ENCODE peak calls at places on chromosomes 12 and 14, in seven cellular contexts. One of them, this sample, is unnamed.

GRCh38 chr14:31340297-31341063 is 79.9 kb downstream of the HEATR5A start:
- DNase-seq in cardiac fibroblast: no peak
- DNase-seq in NB4: no peak
- DNase-seq in astrocyte of the spinal cord: no peak
- DNase-seq in lower lobe of right lung: no peak
- DNase-seq in foreskin fibroblast: no peak
- DNase-seq in left ventricle myocardium inferior: no peak
- DNase-seq in this sample: no peak

GRCh38 chr12:120156315-120157259 is 37.9 kb downstream of the GCN1 start:
- DNase-seq in left ventricle myocardium inferior: no peak
- DNase-seq in foreskin fibroblast: no peak
- DNase-seq in lower lobe of right lung: no peak
- DNase-seq in cardiac fibroblast: no peak
- DNase-seq in NB4: no peak
- DNase-seq in astrocyte of the spinal cord: no peak
- DNase-seq in this sample: no peak

GRCh38 chr14:92515510-92516343 is 2.1 kb downstream of the RIN3 start:
- DNase-seq in left ventricle myocardium inferior: no peak
- DNase-seq in NB4: peak
- DNase-seq in astrocyte of the spinal cord: no peak
- DNase-seq in cardiac fibroblast: no peak
- DNase-seq in foreskin fibroblast: no peak
- DNase-seq in lower lobe of right lung: no peak
- DNase-seq in this sample: no peak

GRCh38 chr12:66459944-66460482 is 157.7 kb downstream of the HELB start:
- DNase-seq in left ventricle myocardium inferior: no peak
- DNase-seq in astrocyte of the spinal cord: no peak
- DNase-seq in lower lobe of right lung: no peak
- DNase-seq in NB4: no peak
- DNase-seq in cardiac fibroblast: no peak
- DNase-seq in foreskin fibroblast: no peak
- DNase-seq in this sample: no peak

GRCh38 chr12:65853489-65854157 is 29.3 kb downstream of the HMGA2 start:
- DNase-seq in foreskin fibroblast: peak
- DNase-seq in astrocyte of the spinal cord: peak
- DNase-seq in left ventricle myocardium inferior: no peak
- DNase-seq in cardiac fibroblast: no peak
- DNase-seq in lower lobe of right lung: no peak
- DNase-seq in NB4: no peak
- DNase-seq in this sample: no peak

GRCh38 chr12:69069479-69069878 is 136.5 kb upstream of the CPM start:
- DNase-seq in NB4: no peak
- DNase-seq in astrocyte of the spinal cord: no peak
- DNase-seq in foreskin fibroblast: no peak
- DNase-seq in lower lobe of right lung: no peak
- DNase-seq in cardiac fibroblast: no peak
- DNase-seq in left ventricle myocardium inferior: no peak
- DNase-seq in this sample: no peak

GRCh38 chr14:68862954-68863594 is 70.2 kb upstream of the ZFP36L1 start:
- DNase-seq in NB4: peak
- DNase-seq in astrocyte of the spinal cord: peak
- DNase-seq in left ventricle myocardium inferior: peak
- DNase-seq in lower lobe of right lung: peak
- DNase-seq in cardiac fibroblast: peak
- DNase-seq in foreskin fibroblast: peak
- DNase-seq in this sample: peak

GRCh38 chr14:69637503-69638030 is 26.2 kb downstream of the SUSD6 start:
- DNase-seq in astrocyte of the spinal cord: no peak
- DNase-seq in foreskin fibroblast: no peak
- DNase-seq in cardiac fibroblast: no peak
- DNase-seq in lower lobe of right lung: no peak
- DNase-seq in left ventricle myocardium inferior: peak
- DNase-seq in NB4: no peak
- DNase-seq in this sample: no peak

GRCh38 chr12:68559246-68559645 is 51.5 kb upstream of the RAP1B start:
- DNase-seq in foreskin fibroblast: no peak
- DNase-seq in lower lobe of right lung: no peak
- DNase-seq in NB4: peak
- DNase-seq in cardiac fibroblast: no peak
- DNase-seq in left ventricle myocardium inferior: no peak
- DNase-seq in astrocyte of the spinal cord: no peak
- DNase-seq in this sample: no peak

GRCh38 chr12:77578471-77579262 is 252.0 kb upstream of the NAV3 start:
- DNase-seq in foreskin fibroblast: no peak
- DNase-seq in NB4: no peak
- DNase-seq in astrocyte of the spinal cord: peak
- DNase-seq in left ventricle myocardium inferior: no peak
- DNase-seq in cardiac fibroblast: no peak
- DNase-seq in lower lobe of right lung: no peak
- DNase-seq in this sample: no peak

GRCh38 chr14:55965851-55966250 is 152.4 kb upstream of the PELI2 start:
- DNase-seq in left ventricle myocardium inferior: no peak
- DNase-seq in foreskin fibroblast: no peak
- DNase-seq in cardiac fibroblast: peak
- DNase-seq in lower lobe of right lung: no peak
- DNase-seq in NB4: no peak
- DNase-seq in astrocyte of the spinal cord: no peak
- DNase-seq in this sample: peak

DNA sequence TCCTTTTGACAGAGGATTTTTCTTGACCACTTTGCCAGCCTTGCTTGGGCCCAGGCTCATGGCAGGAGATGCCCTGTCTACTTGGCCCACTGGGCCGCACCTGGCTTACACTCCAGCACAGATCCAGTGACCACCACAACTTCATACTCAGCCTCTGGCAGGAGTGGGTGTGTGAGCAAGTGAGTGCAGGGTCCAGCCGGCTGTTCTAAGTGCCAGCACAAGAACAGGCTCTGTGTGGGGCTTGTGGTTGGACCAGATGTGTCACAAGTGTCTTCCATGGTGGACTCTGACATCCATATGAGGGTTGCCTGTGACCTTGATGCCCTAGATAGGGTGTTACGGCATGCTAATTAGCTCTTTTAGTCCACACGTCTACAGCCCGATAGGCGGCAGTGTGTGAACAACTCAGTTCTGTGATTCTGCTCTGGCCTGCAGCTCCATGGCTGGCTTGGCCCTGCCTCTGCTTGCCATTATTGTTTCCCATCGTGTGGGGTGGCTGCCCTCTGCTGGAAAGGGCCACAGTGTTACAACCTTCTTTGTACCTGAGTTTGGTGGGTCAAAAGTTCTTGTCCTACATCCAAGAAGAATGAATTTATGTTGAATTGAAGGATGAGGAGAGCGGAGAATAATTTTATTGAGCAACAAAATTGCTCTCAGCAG is 1089.1 kb downstream of the SLC6A15 start:
- DNase-seq in astrocyte of the spinal cord: peak
- DNase-seq in cardiac fibroblast: peak
- DNase-seq in lower lobe of right lung: no peak
- DNase-seq in left ventricle myocardium inferior: no peak
- DNase-seq in foreskin fibroblast: no peak
- DNase-seq in NB4: peak
- DNase-seq in this sample: no peak
- TF ChIP-seq CTCF in astrocyte of the spinal cord: peak
- TF ChIP-seq CTCF in cardiac fibroblast: no peak
- TF ChIP-seq CTCF in lower lobe of right lung: peak
- TF ChIP-seq CTCF in left ventricle myocardium inferior: peak
- TF ChIP-seq CTCF in foreskin fibroblast: no peak
- TF ChIP-seq CTCF in NB4: peak
- TF ChIP-seq CTCF in this sample: no peak

GRCh38 chr12:9406564-9407424 is 198.6 kb upstream of the PZP start:
- DNase-seq in cardiac fibroblast: no peak
- DNase-seq in foreskin fibroblast: no peak
- DNase-seq in left ventricle myocardium inferior: no peak
- DNase-seq in lower lobe of right lung: no peak
- DNase-seq in NB4: no peak
- DNase-seq in astrocyte of the spinal cord: no peak
- DNase-seq in this sample: no peak
- H3K4me3 ChIP-seq in cardiac fibroblast: no peak
- H3K4me3 ChIP-seq in foreskin fibroblast: no peak
- H3K4me3 ChIP-seq in left ventricle myocardium inferior: peak
- H3K4me3 ChIP-seq in lower lobe of right lung: peak
- H3K4me3 ChIP-seq in NB4: no peak
- H3K4me3 ChIP-seq in astrocyte of the spinal cord: no peak
- H3K4me3 ChIP-seq in this sample: no peak

DNA sequence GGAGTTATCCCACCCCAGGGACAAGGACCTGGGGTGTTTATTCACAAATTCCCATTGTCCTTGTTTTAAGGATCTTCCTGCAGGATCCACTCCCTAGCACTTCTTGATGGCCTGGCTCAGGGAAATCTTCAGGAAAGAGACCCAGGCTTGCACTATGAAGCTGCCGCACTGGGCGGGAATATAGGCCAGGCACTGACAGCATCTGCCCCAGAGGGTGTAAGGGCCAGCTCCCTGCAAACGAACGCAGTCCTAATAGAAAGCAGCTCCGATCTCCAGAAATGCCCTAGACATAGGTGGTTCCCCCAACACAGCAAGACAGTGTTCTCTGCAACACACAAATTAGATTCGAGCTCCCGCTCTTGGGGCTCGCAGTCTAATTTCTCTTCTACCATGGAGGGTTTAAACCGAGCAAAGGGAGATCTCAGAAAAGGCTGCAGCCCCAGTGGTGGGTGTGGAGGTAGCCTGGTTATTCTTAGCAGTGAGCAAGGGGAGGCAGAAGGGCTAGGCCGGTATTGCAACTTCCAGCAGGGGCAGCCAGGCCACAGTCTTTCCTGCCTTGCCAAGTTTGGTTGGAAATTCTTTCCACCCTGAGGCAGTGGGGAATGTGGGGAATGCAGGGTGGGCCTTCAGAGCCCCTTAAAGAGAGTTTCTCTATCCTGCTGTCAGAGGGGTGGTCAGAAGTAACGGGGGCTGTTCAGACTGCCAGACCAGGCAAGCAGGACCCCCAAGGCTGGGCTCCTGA is 16.1 kb upstream of the WSCD2 start:
- DNase-seq in left ventricle myocardium inferior: no peak
- DNase-seq in astrocyte of the spinal cord: no peak
- DNase-seq in lower lobe of right lung: no peak
- DNase-seq in cardiac fibroblast: no peak
- DNase-seq in NB4: no peak
- DNase-seq in foreskin fibroblast: no peak
- DNase-seq in this sample: no peak
- TF ChIP-seq CTCF in left ventricle myocardium inferior: peak
- TF ChIP-seq CTCF in astrocyte of the spinal cord: no peak
- TF ChIP-seq CTCF in lower lobe of right lung: no peak
- TF ChIP-seq CTCF in cardiac fibroblast: no peak
- TF ChIP-seq CTCF in NB4: no peak
- TF ChIP-seq CTCF in foreskin fibroblast: no peak
- TF ChIP-seq CTCF in this sample: no peak

GRCh38 chr12:109995703-109996482 is at the start of gene GIT2:
- DNase-seq in cardiac fibroblast: peak
- DNase-seq in NB4: peak
- DNase-seq in left ventricle myocardium inferior: peak
- DNase-seq in astrocyte of the spinal cord: peak
- DNase-seq in foreskin fibroblast: peak
- DNase-seq in lower lobe of right lung: peak
- DNase-seq in this sample: peak

GRCh38 chr12:109994262-109995175 is 1.6 kb downstream of the GIT2 start:
- DNase-seq in astrocyte of the spinal cord: peak
- DNase-seq in left ventricle myocardium inferior: no peak
- DNase-seq in lower lobe of right lung: no peak
- DNase-seq in cardiac fibroblast: peak
- DNase-seq in foreskin fibroblast: no peak
- DNase-seq in NB4: peak
- DNase-seq in this sample: no peak

GRCh38 chr12:109996483-109996853 is 300 bp upstream of the GIT2 start:
- DNase-seq in lower lobe of right lung: no peak
- DNase-seq in cardiac fibroblast: no peak
- DNase-seq in left ventricle myocardium inferior: no peak
- DNase-seq in foreskin fibroblast: no peak
- DNase-seq in astrocyte of the spinal cord: no peak
- DNase-seq in NB4: no peak
- DNase-seq in this sample: no peak

GRCh38 chr12:109997393-109997792 is 1.2 kb upstream of the GIT2 start:
- DNase-seq in cardiac fibroblast: no peak
- DNase-seq in lower lobe of right lung: no peak
- DNase-seq in left ventricle myocardium inferior: no peak
- DNase-seq in NB4: no peak
- DNase-seq in foreskin fibroblast: no peak
- DNase-seq in astrocyte of the spinal cord: no peak
- DNase-seq in this sample: no peak

GRCh38 chr12:109995366-109995702 is 834 bp downstream of the GIT2 start:
- DNase-seq in NB4: no peak
- DNase-seq in lower lobe of right lung: no peak
- DNase-seq in foreskin fibroblast: no peak
- DNase-seq in cardiac fibroblast: no peak
- DNase-seq in left ventricle myocardium inferior: no peak
- DNase-seq in astrocyte of the spinal cord: no peak
- DNase-seq in this sample: no peak
- H3K4me3 ChIP-seq in NB4: peak
- H3K4me3 ChIP-seq in lower lobe of right lung: peak
- H3K4me3 ChIP-seq in foreskin fibroblast: peak
- H3K4me3 ChIP-seq in cardiac fibroblast: peak
- H3K4me3 ChIP-seq in left ventricle myocardium inferior: peak
- H3K4me3 ChIP-seq in astrocyte of the spinal cord: peak
- H3K4me3 ChIP-seq in this sample: peak

DNA sequence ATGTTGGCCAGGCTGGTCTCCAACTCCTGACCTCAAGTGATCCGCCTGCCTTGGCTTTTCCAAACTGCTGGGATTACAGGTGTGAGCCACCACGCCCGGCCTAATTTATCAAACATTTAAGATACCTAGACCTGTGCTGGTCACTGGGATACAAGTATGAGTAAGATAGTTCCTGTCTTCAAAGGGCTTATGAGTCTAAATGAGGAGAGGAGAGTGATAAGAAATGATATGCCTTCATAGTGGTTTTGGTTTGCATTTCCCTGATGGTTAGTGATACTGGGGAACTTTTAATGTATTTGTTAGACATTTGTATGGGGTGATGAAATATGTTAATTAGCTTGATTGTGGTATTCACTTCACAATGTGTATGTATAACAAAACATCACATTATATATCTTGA is 21.3 kb downstream of the TMED10 start:
- DNase-seq in astrocyte of the spinal cord: no peak
- DNase-seq in foreskin fibroblast: no peak
- DNase-seq in left ventricle myocardium inferior: no peak
- DNase-seq in lower lobe of right lung: no peak
- DNase-seq in NB4: no peak
- DNase-seq in cardiac fibroblast: no peak
- DNase-seq in this sample: no peak
- TF ChIP-seq CTCF in astrocyte of the spinal cord: no peak
- TF ChIP-seq CTCF in foreskin fibroblast: no peak
- TF ChIP-seq CTCF in left ventricle myocardium inferior: no peak
- TF ChIP-seq CTCF in lower lobe of right lung: no peak
- TF ChIP-seq CTCF in NB4: no peak
- TF ChIP-seq CTCF in cardiac fibroblast: no peak
- TF ChIP-seq CTCF in this sample: no peak

DNA sequence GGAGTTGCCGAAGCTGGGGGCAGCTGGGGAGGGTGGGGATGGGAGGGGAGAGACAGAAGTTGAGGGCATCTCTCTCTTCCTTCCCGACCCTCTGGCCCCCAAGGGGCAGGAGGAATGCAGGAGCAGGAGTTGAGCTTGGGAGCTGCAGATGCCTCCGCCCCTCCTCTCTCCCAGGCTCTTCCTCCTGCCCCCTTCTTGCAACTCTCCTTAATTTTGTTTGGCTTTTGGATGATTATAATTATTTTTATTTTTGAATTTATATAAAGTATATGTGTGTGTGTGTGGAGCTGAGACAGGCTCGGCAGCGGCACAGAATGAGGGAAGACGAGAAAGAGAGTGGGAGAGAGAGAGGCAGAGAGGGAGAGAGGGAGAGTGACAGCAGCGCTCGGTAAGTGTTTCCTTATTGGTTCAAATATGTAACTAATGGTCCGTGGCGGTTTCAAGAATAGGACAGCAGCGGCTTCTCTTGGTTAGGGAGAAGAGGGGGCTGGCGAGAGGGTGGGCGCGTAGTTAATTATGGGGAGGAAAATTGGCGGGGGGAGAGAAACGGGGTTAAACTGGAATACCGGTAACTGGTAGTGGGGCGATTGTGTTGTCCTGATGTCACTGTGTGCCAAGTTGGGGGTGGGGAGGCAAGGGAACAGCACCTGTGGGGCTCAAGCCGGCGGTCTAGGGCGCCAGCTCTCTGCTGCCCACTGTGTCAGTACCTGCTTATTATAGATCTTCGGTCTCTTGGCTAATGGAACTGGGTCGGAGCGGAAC is 8.4 kb downstream of the HOXC8 start:
- DNase-seq in foreskin fibroblast: no peak
- DNase-seq in NB4: peak
- DNase-seq in left ventricle myocardium inferior: no peak
- DNase-seq in astrocyte of the spinal cord: no peak
- DNase-seq in lower lobe of right lung: no peak
- DNase-seq in cardiac fibroblast: no peak
- DNase-seq in this sample: no peak
- H3K4me3 ChIP-seq in foreskin fibroblast: peak
- H3K4me3 ChIP-seq in NB4: peak
- H3K4me3 ChIP-seq in left ventricle myocardium inferior: peak
- H3K4me3 ChIP-seq in astrocyte of the spinal cord: peak
- H3K4me3 ChIP-seq in lower lobe of right lung: peak
- H3K4me3 ChIP-seq in cardiac fibroblast: peak
- H3K4me3 ChIP-seq in this sample: peak

This sample was measured in astrocyte of the cerebellum.